ENCODE peak calls at places on chromosomes 11 and 22, in ten cellular contexts. One of them, this sample, is unnamed.

GRCh38 chr22:30087611-30088010 is 7.3 kb downstream of the HORMAD2 start:
- DNase-seq in body of pancreas: no peak
- DNase-seq in hepatocyte: no peak
- DNase-seq in Peyer's patch: no peak
- DNase-seq in right lobe of liver: no peak
- DNase-seq in neuronal stem cell: no peak
- DNase-seq in PC-3: no peak
- DNase-seq in vagina: no peak
- DNase-seq in heart right ventricle: no peak
- DNase-seq in uterus: no peak
- DNase-seq in this sample: no peak

GRCh38 chr11:73376168-73376802 is at the start of gene RELT:
- DNase-seq in neuronal stem cell: peak; percentile 91
- DNase-seq in PC-3: peak; percentile 98
- DNase-seq in hepatocyte: peak; percentile 97
- DNase-seq in body of pancreas: peak; percentile 85
- DNase-seq in right lobe of liver: peak; percentile 89
- DNase-seq in vagina: no peak
- DNase-seq in heart right ventricle: peak; percentile 93
- DNase-seq in Peyer's patch: peak; percentile 95
- DNase-seq in uterus: peak; percentile 91
- DNase-seq in this sample: peak; percentile 68

GRCh38 chr11:24645563-24645962 is 148.7 kb downstream of the LUZP2 start:
- DNase-seq in PC-3: no peak
- DNase-seq in heart right ventricle: no peak
- DNase-seq in right lobe of liver: no peak
- DNase-seq in neuronal stem cell: no peak
- DNase-seq in hepatocyte: no peak
- DNase-seq in uterus: no peak
- DNase-seq in vagina: no peak
- DNase-seq in body of pancreas: no peak
- DNase-seq in Peyer's patch: no peak
- DNase-seq in this sample: no peak

GRCh38 chr22:50039669-50040458 is 18.2 kb downstream of the TTLL8 start:
- DNase-seq in uterus: no peak
- DNase-seq in body of pancreas: no peak
- DNase-seq in PC-3: no peak
- DNase-seq in heart right ventricle: no peak
- DNase-seq in hepatocyte: no peak
- DNase-seq in right lobe of liver: no peak
- DNase-seq in neuronal stem cell: no peak
- DNase-seq in vagina: no peak
- DNase-seq in Peyer's patch: no peak
- DNase-seq in this sample: no peak

GRCh38 chr11:93123351-93123898 is 74.4 kb downstream of the SLC36A4 start:
- DNase-seq in heart right ventricle: peak; percentile 29
- DNase-seq in Peyer's patch: peak; percentile 76
- DNase-seq in hepatocyte: peak; percentile 43
- DNase-seq in neuronal stem cell: no peak
- DNase-seq in right lobe of liver: no peak
- DNase-seq in PC-3: no peak
- DNase-seq in vagina: no peak
- DNase-seq in body of pancreas: peak; percentile 82
- DNase-seq in uterus: peak; percentile 59
- DNase-seq in this sample: no peak

GRCh38 chr11:72840780-72841179 is 26.6 kb downstream of the ATG16L2 start:
- DNase-seq in Peyer's patch: no peak
- DNase-seq in vagina: no peak
- DNase-seq in uterus: no peak
- DNase-seq in neuronal stem cell: no peak
- DNase-seq in hepatocyte: no peak
- DNase-seq in body of pancreas: no peak
- DNase-seq in right lobe of liver: no peak
- DNase-seq in heart right ventricle: no peak
- DNase-seq in PC-3: peak; percentile 25
- DNase-seq in this sample: no peak

GRCh38 chr22:25929479-25929878 is 187.5 kb downstream of the MYO18B start:
- DNase-seq in heart right ventricle: no peak
- DNase-seq in right lobe of liver: no peak
- DNase-seq in hepatocyte: no peak
- DNase-seq in body of pancreas: no peak
- DNase-seq in vagina: no peak
- DNase-seq in uterus: no peak
- DNase-seq in PC-3: no peak
- DNase-seq in Peyer's patch: no peak
- DNase-seq in neuronal stem cell: no peak
- DNase-seq in this sample: no peak

GRCh38 chr11:11701070-11701469 is 79.3 kb upstream of the GALNT18 start:
- DNase-seq in vagina: no peak
- DNase-seq in hepatocyte: no peak
- DNase-seq in heart right ventricle: no peak
- DNase-seq in body of pancreas: no peak
- DNase-seq in neuronal stem cell: no peak
- DNase-seq in right lobe of liver: no peak
- DNase-seq in Peyer's patch: no peak
- DNase-seq in uterus: no peak
- DNase-seq in PC-3: peak; percentile 51
- DNase-seq in this sample: no peak

GRCh38 chr22:21688341-21688705 is 22.5 kb downstream of the PPIL2 start:
- DNase-seq in neuronal stem cell: no peak
- DNase-seq in vagina: no peak
- DNase-seq in heart right ventricle: no peak
- DNase-seq in right lobe of liver: no peak
- DNase-seq in Peyer's patch: no peak
- DNase-seq in body of pancreas: no peak
- DNase-seq in PC-3: no peak
- DNase-seq in hepatocyte: no peak
- DNase-seq in uterus: no peak
- DNase-seq in this sample: no peak

GRCh38 chr22:21688706-21689381 is 23.0 kb downstream of the PPIL2 start:
- DNase-seq in vagina: no peak
- DNase-seq in uterus: no peak
- DNase-seq in heart right ventricle: no peak
- DNase-seq in body of pancreas: no peak
- DNase-seq in neuronal stem cell: no peak
- DNase-seq in PC-3: no peak
- DNase-seq in right lobe of liver: no peak
- DNase-seq in hepatocyte: no peak
- DNase-seq in Peyer's patch: no peak
- DNase-seq in this sample: no peak

GRCh38 chr22:21691773-21692172 is 26.0 kb downstream of the PPIL2 start:
- DNase-seq in hepatocyte: no peak
- DNase-seq in vagina: no peak
- DNase-seq in right lobe of liver: no peak
- DNase-seq in Peyer's patch: no peak
- DNase-seq in PC-3: no peak
- DNase-seq in heart right ventricle: no peak
- DNase-seq in body of pancreas: no peak
- DNase-seq in neuronal stem cell: no peak
- DNase-seq in uterus: no peak
- DNase-seq in this sample: no peak

GRCh38 chr22:21687685-21688259 is 22.0 kb downstream of the PPIL2 start:
- DNase-seq in uterus: no peak
- DNase-seq in heart right ventricle: no peak
- DNase-seq in right lobe of liver: no peak
- DNase-seq in neuronal stem cell: no peak
- DNase-seq in Peyer's patch: no peak
- DNase-seq in hepatocyte: no peak
- DNase-seq in PC-3: no peak
- DNase-seq in vagina: no peak
- DNase-seq in body of pancreas: no peak
- DNase-seq in this sample: no peak

GRCh38 chr22:21690401-21690801 is 24.6 kb downstream of the PPIL2 start:
- DNase-seq in Peyer's patch: no peak
- DNase-seq in uterus: no peak
- DNase-seq in hepatocyte: no peak
- DNase-seq in PC-3: no peak
- DNase-seq in neuronal stem cell: no peak
- DNase-seq in right lobe of liver: no peak
- DNase-seq in body of pancreas: no peak
- DNase-seq in vagina: no peak
- DNase-seq in heart right ventricle: no peak
- DNase-seq in this sample: no peak
- H3K9me3 ChIP-seq in Peyer's patch: no peaks in the 10 kb centered on the region
- H3K9me3 ChIP-seq in uterus: no peaks in the 10 kb centered on the region
- H3K9me3 ChIP-seq in hepatocyte: no peaks in the 10 kb centered on the region
- H3K9me3 ChIP-seq in PC-3: no peaks in the 10 kb centered on the region
- H3K9me3 ChIP-seq in neuronal stem cell: no peaks in the 10 kb centered on the region
- H3K9me3 ChIP-seq in right lobe of liver: no peaks in the 10 kb centered on the region
- H3K9me3 ChIP-seq in body of pancreas: no peaks in the 10 kb centered on the region
- H3K9me3 ChIP-seq in vagina: no peaks in the 10 kb centered on the region
- H3K9me3 ChIP-seq in heart right ventricle: no peaks in the 10 kb centered on the region
- H3K9me3 ChIP-seq in this sample: no peaks in the 10 kb centered on the region

GRCh38 chr11:118342503-118343161 is at the start of gene CD3D:
- DNase-seq in heart right ventricle: no peak
- DNase-seq in neuronal stem cell: no peak
- DNase-seq in body of pancreas: no peak
- DNase-seq in right lobe of liver: no peak
- DNase-seq in uterus: no peak
- DNase-seq in vagina: no peak
- DNase-seq in Peyer's patch: peak; percentile 55
- DNase-seq in PC-3: no peak
- DNase-seq in hepatocyte: no peak
- DNase-seq in this sample: no peak

GRCh38 chr11:118338637-118339061 is 3.9 kb downstream of the CD3D start:
- DNase-seq in body of pancreas: peak; percentile 22
- DNase-seq in right lobe of liver: no peak
- DNase-seq in Peyer's patch: peak; percentile 91
- DNase-seq in vagina: no peak
- DNase-seq in heart right ventricle: no peak
- DNase-seq in uterus: no peak
- DNase-seq in PC-3: no peak
- DNase-seq in neuronal stem cell: no peak
- DNase-seq in hepatocyte: peak; percentile 81
- DNase-seq in this sample: no peak

GRCh38 chr11:118340437-118340836 is 2.1 kb downstream of the CD3D start:
- DNase-seq in body of pancreas: no peak
- DNase-seq in hepatocyte: no peak
- DNase-seq in heart right ventricle: no peak
- DNase-seq in neuronal stem cell: no peak
- DNase-seq in Peyer's patch: no peak
- DNase-seq in uterus: no peak
- DNase-seq in PC-3: no peak
- DNase-seq in right lobe of liver: no peak
- DNase-seq in vagina: no peak
- DNase-seq in this sample: no peak

GRCh38 chr11:118341749-118342489 is 586 bp downstream of the CD3D start:
- DNase-seq in right lobe of liver: no peak
- DNase-seq in body of pancreas: no peak
- DNase-seq in neuronal stem cell: no peak
- DNase-seq in vagina: no peak
- DNase-seq in uterus: no peak
- DNase-seq in heart right ventricle: no peak
- DNase-seq in Peyer's patch: no peak
- DNase-seq in hepatocyte: no peak
- DNase-seq in PC-3: no peak
- DNase-seq in this sample: no peak

DNA sequence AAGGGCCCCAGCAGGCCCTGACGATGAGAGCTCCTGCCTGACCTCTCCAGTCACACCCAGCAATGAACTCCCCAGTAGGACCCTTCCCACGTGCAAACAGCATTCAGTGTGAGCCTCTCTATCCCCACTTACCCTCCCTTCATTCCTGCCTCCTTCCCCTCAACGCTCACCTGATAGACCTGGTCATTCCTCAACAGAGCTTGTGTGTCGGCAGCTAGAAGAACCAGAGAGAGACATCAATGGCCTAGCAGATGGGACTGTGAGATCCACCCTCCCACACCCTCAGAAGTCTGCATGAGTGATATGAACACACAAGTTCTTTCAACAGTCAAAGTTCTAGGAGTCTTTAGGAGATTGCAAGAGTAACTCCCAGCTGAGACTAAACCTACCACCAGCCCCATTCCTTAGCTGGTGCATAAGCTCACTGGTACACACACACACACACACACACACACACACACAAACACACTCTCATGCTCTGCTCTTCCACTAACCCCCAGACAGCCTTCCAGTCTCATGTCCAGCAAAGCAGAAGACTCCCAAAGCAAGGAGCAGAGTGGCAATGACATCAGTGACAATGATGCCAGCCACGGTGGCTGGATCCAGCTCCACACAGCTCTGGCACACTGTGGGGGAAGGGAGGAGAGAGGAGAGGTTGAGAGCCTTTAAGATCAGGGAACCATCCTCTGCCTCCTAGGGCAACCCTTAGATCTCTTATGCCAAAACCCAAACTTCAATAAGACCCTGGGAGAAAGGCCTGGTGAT is 3.0 kb downstream of the CD3D start:
- DNase-seq in vagina: no peak
- DNase-seq in heart right ventricle: no peak
- DNase-seq in uterus: no peak
- DNase-seq in PC-3: no peak
- DNase-seq in Peyer's patch: no peak
- DNase-seq in hepatocyte: no peak
- DNase-seq in neuronal stem cell: no peak
- DNase-seq in body of pancreas: no peak
- DNase-seq in right lobe of liver: no peak
- DNase-seq in this sample: no peak
- H3K4me3 ChIP-seq in vagina: no peak overlapping the region
- H3K4me3 ChIP-seq in heart right ventricle: no peak overlapping the region
- H3K4me3 ChIP-seq in uterus: no peak overlapping the region
- H3K4me3 ChIP-seq in PC-3: no peak overlapping the region
- H3K4me3 ChIP-seq in Peyer's patch: no peak overlapping the region
- H3K4me3 ChIP-seq in hepatocyte: no peak overlapping the region
- H3K4me3 ChIP-seq in neuronal stem cell: no peak overlapping the region
- H3K4me3 ChIP-seq in body of pancreas: no peak overlapping the region
- H3K4me3 ChIP-seq in right lobe of liver: no peak overlapping the region
- H3K4me3 ChIP-seq in this sample: no peak overlapping the region

DNA sequence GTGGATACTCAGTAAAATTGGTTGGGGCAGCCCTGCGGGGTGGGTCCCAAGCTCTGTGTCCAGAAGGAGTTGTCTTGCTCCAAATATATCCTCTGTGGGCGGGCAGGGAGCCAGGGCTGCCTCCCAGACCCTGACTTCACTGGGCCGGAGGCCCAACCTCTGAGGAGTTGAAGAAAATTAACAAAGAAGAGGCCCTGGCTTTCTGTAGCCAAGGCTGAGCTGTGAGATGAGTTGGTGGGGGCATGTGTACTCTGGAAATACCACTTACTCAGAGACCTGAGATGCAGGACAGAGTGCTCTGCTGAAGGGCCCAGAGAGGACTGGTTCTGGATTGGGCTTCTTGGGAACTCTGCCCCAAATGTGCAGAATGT is 96.3 kb downstream of the SWAP70 start:
- DNase-seq in uterus: peak; percentile 94
- DNase-seq in neuronal stem cell: no peak
- DNase-seq in vagina: no peak
- DNase-seq in right lobe of liver: peak; percentile 58
- DNase-seq in PC-3: peak; percentile 42
- DNase-seq in Peyer's patch: peak; percentile 82
- DNase-seq in hepatocyte: peak; percentile 43
- DNase-seq in body of pancreas: peak; percentile 71
- DNase-seq in heart right ventricle: peak; percentile 92
- DNase-seq in this sample: no peak
- H3K27ac ChIP-seq in uterus: peak overlapping the region; percentile 85
- H3K27ac ChIP-seq in neuronal stem cell: no peak overlapping the region
- H3K27ac ChIP-seq in vagina: peak overlapping the region; percentile 99
- H3K27ac ChIP-seq in right lobe of liver: peak overlapping the region; percentile 53
- H3K27ac ChIP-seq in PC-3: peak overlapping the region; percentile 26
- H3K27ac ChIP-seq in Peyer's patch: peak overlapping the region; percentile 91
- H3K27ac ChIP-seq in hepatocyte: peak overlapping the region; percentile 83
- H3K27ac ChIP-seq in body of pancreas: peak overlapping the region; percentile 81
- H3K27ac ChIP-seq in heart right ventricle: peak overlapping the region; percentile 89
- H3K27ac ChIP-seq in this sample: no peak overlapping the region

GRCh38 chr22:20076627-20077172 is 3.3 kb upstream of the DGCR8 start:
- DNase-seq in heart right ventricle: no peak
- DNase-seq in neuronal stem cell: no peak
- DNase-seq in Peyer's patch: no peak
- DNase-seq in PC-3: no peak
- DNase-seq in hepatocyte: no peak
- DNase-seq in right lobe of liver: no peak
- DNase-seq in vagina: no peak
- DNase-seq in body of pancreas: no peak
- DNase-seq in uterus: no peak
- DNase-seq in this sample: no peak
- H3K9me3 ChIP-seq in heart right ventricle: no peaks in the 10 kb centered on the region
- H3K9me3 ChIP-seq in neuronal stem cell: no peaks in the 10 kb centered on the region
- H3K9me3 ChIP-seq in Peyer's patch: no peaks in the 10 kb centered on the region
- H3K9me3 ChIP-seq in PC-3: no peaks in the 10 kb centered on the region
- H3K9me3 ChIP-seq in hepatocyte: no peaks in the 10 kb centered on the region
- H3K9me3 ChIP-seq in right lobe of liver: no peaks in the 10 kb centered on the region
- H3K9me3 ChIP-seq in vagina: no peaks in the 10 kb centered on the region
- H3K9me3 ChIP-seq in body of pancreas: no peaks in the 10 kb centered on the region
- H3K9me3 ChIP-seq in uterus: no peaks in the 10 kb centered on the region
- H3K9me3 ChIP-seq in this sample: no peaks in the 10 kb centered on the region

This sample was measured in iPS DF 6.9.